ENCODE peak calls at places on chromosome 20, in five cellular contexts. J is activated naive CD8-positive, alpha-beta T cell treated with anti-CD3 and anti-CD28 coated beads for 36 hours; K is anterior cingulate cortex; Q is stimulated activated CD8-positive, alpha-beta memory T cell treated with anti-CD3 and anti-CD28 coated beads, Interleukin-7, amount 100 ng/mL, for 1 hour; D is GM23338. H is an unnamed sample.

GRCh38 chr20:688809-689208 is 13.2 kb upstream of the SCRT2 start:
- DNase-seq in J (no peak), K (no peak), D (peak), Q (no peak), H (no peak)

GRCh38 chr20:8073024-8073832 is 53.7 kb upstream of the TMX4 start:
- DNase-seq in J (no peak), D (peak), K (no peak), Q (no peak), H (no peak)

GRCh38 chr20:10319855-10320254 is 101.2 kb downstream of the SNAP25 start:
- DNase-seq in D (no peak), Q (no peak), K (no peak), J (no peak), H (no peak)

GRCh38 chr20:54084727-54085368 is 14.5 kb upstream of the BCAS1 start:
- DNase-seq in K (no peak), Q (no peak), D (no peak), J (no peak), H (no peak)

GRCh38 chr20:13831476-13831875 is 46.6 kb downstream of the NDUFAF5 start:
- DNase-seq in D (no peak), J (no peak), Q (no peak), K (no peak), H (no peak)

GRCh38 chr20:61874421-61875068 is 191.1 kb downstream of the TAF4 start:
- DNase-seq in Q (no peak), J (no peak), K (no peak), D (peak), H (no peak)

GRCh38 chr20:42553374-42553773 is 636.3 kb downstream of the PTPRT start:
- DNase-seq in K (no peak), D (no peak), Q (no peak), J (no peak), H (no peak)

GRCh38 chr20:46083101-46083500 is 6.7 kb downstream of the NCOA5 start:
- DNase-seq in Q (no peak), K (no peak), J (no peak), D (no peak), H (no peak)

GRCh38 chr20:31953749-31954148 is 1.9 kb upstream of the PDRG1 start:
- DNase-seq in Q (no peak), J (no peak), K (no peak), D (no peak), H (no peak)

GRCh38 chr20:62623488-62624324 is 18.6 kb upstream of the SLCO4A1 start:
- DNase-seq in K (no peak), Q (peak), D (peak), J (peak), H (peak)

GRCh38 chr20:34452281-34452982 is 63.8 kb upstream of the DYNLRB1 start:
- DNase-seq in K (no peak), Q (no peak), D (no peak), J (no peak), H (no peak)

GRCh38 chr20:57849126-57849867 is 139.5 kb upstream of the PMEPA1 start:
- DNase-seq in Q (no peak), J (no peak), K (no peak), D (no peak), H (no peak)

GRCh38 chr20:50415031-50415515 is 95.1 kb upstream of the PTPN1 start:
- DNase-seq in D (no peak), J (no peak), K (no peak), Q (no peak), H (no peak)

GRCh38 chr20:7496394-7497111 is 443.7 kb downstream of the HAO1 start:
- DNase-seq in J (no peak), K (no peak), D (no peak), Q (no peak), H (no peak)

GRCh38 chr20:13458860-13459451 is 179.8 kb downstream of the TASP1 start:
- DNase-seq in Q (no peak), D (peak), J (no peak), K (no peak), H (peak)